ENCODE peak calls at places on chromosome 13, in seven cellular contexts. One of them, this sample, is unnamed.
A peak's percentile ranks its signal among the peaks of the same experiment; 100 is the strongest.

GRCh38 chr13:42355118-42355840 is 83.3 kb downstream of the AKAP11 start:
- DNase-seq in Kasumi-1: no peak
- DNase-seq in stromal cell of bone marrow: no peak
- DNase-seq in IMR-90: no peak
- DNase-seq in omental fat pad: no peak
- DNase-seq in effector memory CD4-positive, alpha-beta T cell: peak; percentile 40
- DNase-seq in upper lobe of left lung: no peak
- DNase-seq in this sample: no peak

GRCh38 chr13:65613004-65613403 is 1617.1 kb downstream of the PCDH9 start:
- DNase-seq in Kasumi-1: no peak
- DNase-seq in stromal cell of bone marrow: no peak
- DNase-seq in IMR-90: no peak
- DNase-seq in omental fat pad: no peak
- DNase-seq in effector memory CD4-positive, alpha-beta T cell: no peak
- DNase-seq in upper lobe of left lung: no peak
- DNase-seq in this sample: no peak

GRCh38 chr13:112775791-112776279 is 86.0 kb downstream of the ATP11A start:
- DNase-seq in Kasumi-1: no peak
- DNase-seq in stromal cell of bone marrow: no peak
- DNase-seq in IMR-90: no peak
- DNase-seq in omental fat pad: no peak
- DNase-seq in effector memory CD4-positive, alpha-beta T cell: no peak
- DNase-seq in upper lobe of left lung: no peak
- DNase-seq in this sample: no peak

GRCh38 chr13:94344126-94344863 is 135.2 kb downstream of the DCT start:
- DNase-seq in Kasumi-1: no peak
- DNase-seq in stromal cell of bone marrow: peak; percentile 21
- DNase-seq in IMR-90: peak; percentile 57
- DNase-seq in omental fat pad: no peak
- DNase-seq in effector memory CD4-positive, alpha-beta T cell: no peak
- DNase-seq in upper lobe of left lung: no peak
- DNase-seq in this sample: peak; percentile 69

GRCh38 chr13:25934127-25934526 is 117.7 kb downstream of the SHISA2 start:
- DNase-seq in Kasumi-1: no peak
- DNase-seq in stromal cell of bone marrow: no peak
- DNase-seq in IMR-90: no peak
- DNase-seq in omental fat pad: no peak
- DNase-seq in effector memory CD4-positive, alpha-beta T cell: no peak
- DNase-seq in upper lobe of left lung: no peak
- DNase-seq in this sample: no peak

GRCh38 chr13:21458457-21458815 is 667 bp downstream of the ZDHHC20 start:
- DNase-seq in Kasumi-1: no peak
- DNase-seq in stromal cell of bone marrow: no peak
- DNase-seq in IMR-90: no peak
- DNase-seq in omental fat pad: no peak
- DNase-seq in effector memory CD4-positive, alpha-beta T cell: peak; percentile 24
- DNase-seq in upper lobe of left lung: no peak
- DNase-seq in this sample: peak; percentile 52

GRCh38 chr13:110555601-110556223 is 5.8 kb downstream of the RAB20 start:
- DNase-seq in Kasumi-1: peak; percentile 72
- DNase-seq in stromal cell of bone marrow: no peak
- DNase-seq in IMR-90: no peak
- DNase-seq in omental fat pad: no peak
- DNase-seq in effector memory CD4-positive, alpha-beta T cell: no peak
- DNase-seq in upper lobe of left lung: no peak
- DNase-seq in this sample: no peak

GRCh38 chr13:90760639-90761038 is 586.8 kb upstream of the MIR17HG start:
- DNase-seq in Kasumi-1: no peak
- DNase-seq in stromal cell of bone marrow: no peak
- DNase-seq in IMR-90: no peak
- DNase-seq in omental fat pad: no peak
- DNase-seq in effector memory CD4-positive, alpha-beta T cell: no peak
- DNase-seq in upper lobe of left lung: no peak
- DNase-seq in this sample: no peak

GRCh38 chr13:49540552-49540951 is 44.8 kb downstream of the PHF11 start:
- DNase-seq in Kasumi-1: no peak
- DNase-seq in stromal cell of bone marrow: no peak
- DNase-seq in IMR-90: peak; percentile 62
- DNase-seq in omental fat pad: peak; percentile 32
- DNase-seq in effector memory CD4-positive, alpha-beta T cell: no peak
- DNase-seq in upper lobe of left lung: no peak
- DNase-seq in this sample: peak; percentile 8

GRCh38 chr13:112844411-112844810 is 124.6 kb upstream of the MCF2L start:
- DNase-seq in Kasumi-1: no peak
- DNase-seq in stromal cell of bone marrow: no peak
- DNase-seq in IMR-90: no peak
- DNase-seq in omental fat pad: no peak
- DNase-seq in effector memory CD4-positive, alpha-beta T cell: no peak
- DNase-seq in upper lobe of left lung: no peak
- DNase-seq in this sample: no peak

GRCh38 chr13:95355491-95355890 is 54.2 kb upstream of the ABCC4 start:
- DNase-seq in Kasumi-1: no peak
- DNase-seq in stromal cell of bone marrow: peak; percentile 8
- DNase-seq in IMR-90: peak; percentile 78
- DNase-seq in omental fat pad: no peak
- DNase-seq in effector memory CD4-positive, alpha-beta T cell: no peak
- DNase-seq in upper lobe of left lung: no peak
- DNase-seq in this sample: no peak

GRCh38 chr13:113049521-113049941 is 56.1 kb upstream of the F7 start:
- DNase-seq in Kasumi-1: no peak
- DNase-seq in stromal cell of bone marrow: no peak
- DNase-seq in IMR-90: no peak
- DNase-seq in omental fat pad: no peak
- DNase-seq in effector memory CD4-positive, alpha-beta T cell: no peak
- DNase-seq in upper lobe of left lung: peak; percentile 57
- DNase-seq in this sample: peak; percentile 17

GRCh38 chr13:45367358-45367757 is 26.4 kb upstream of the TPT1 start:
- DNase-seq in Kasumi-1: peak; percentile 37
- DNase-seq in stromal cell of bone marrow: peak; percentile 84
- DNase-seq in IMR-90: peak; percentile 94
- DNase-seq in omental fat pad: peak; percentile 53
- DNase-seq in effector memory CD4-positive, alpha-beta T cell: peak; percentile 91
- DNase-seq in upper lobe of left lung: no peak
- DNase-seq in this sample: peak; percentile 94

GRCh38 chr13:64697226-64697625 is 2532.9 kb downstream of the PCDH9 start:
- DNase-seq in Kasumi-1: no peak
- DNase-seq in stromal cell of bone marrow: no peak
- DNase-seq in IMR-90: no peak
- DNase-seq in omental fat pad: no peak
- DNase-seq in effector memory CD4-positive, alpha-beta T cell: no peak
- DNase-seq in upper lobe of left lung: no peak
- DNase-seq in this sample: no peak

GRCh38 chr13:44692173-44692713 is 116.1 kb upstream of the TSC22D1 start:
- DNase-seq in Kasumi-1: no peak
- DNase-seq in stromal cell of bone marrow: no peak
- DNase-seq in IMR-90: peak; percentile 43
- DNase-seq in omental fat pad: no peak
- DNase-seq in effector memory CD4-positive, alpha-beta T cell: no peak
- DNase-seq in upper lobe of left lung: no peak
- DNase-seq in this sample: no peak

GRCh38 chr13:107968470-107968869 is 246.9 kb downstream of the LIG4 start:
- DNase-seq in Kasumi-1: no peak
- DNase-seq in stromal cell of bone marrow: no peak
- DNase-seq in IMR-90: no peak
- DNase-seq in omental fat pad: no peak
- DNase-seq in effector memory CD4-positive, alpha-beta T cell: no peak
- DNase-seq in upper lobe of left lung: no peak
- DNase-seq in this sample: no peak

GRCh38 chr13:45258339-45258685 is 57.5 kb upstream of the KCTD4 start:
- DNase-seq in Kasumi-1: no peak
- DNase-seq in stromal cell of bone marrow: no peak
- DNase-seq in IMR-90: no peak
- DNase-seq in omental fat pad: no peak
- DNase-seq in effector memory CD4-positive, alpha-beta T cell: no peak
- DNase-seq in upper lobe of left lung: no peak
- DNase-seq in this sample: no peak

GRCh38 chr13:90197722-90198121 is 1149.8 kb upstream of the MIR17HG start:
- DNase-seq in Kasumi-1: no peak
- DNase-seq in stromal cell of bone marrow: no peak
- DNase-seq in IMR-90: no peak
- DNase-seq in omental fat pad: no peak
- DNase-seq in effector memory CD4-positive, alpha-beta T cell: no peak
- DNase-seq in upper lobe of left lung: no peak
- DNase-seq in this sample: peak; percentile 55

GRCh38 chr13:24217601-24218281 is 57.2 kb downstream of the SPATA13 start:
- DNase-seq in Kasumi-1: no peak
- DNase-seq in stromal cell of bone marrow: no peak
- DNase-seq in IMR-90: no peak
- DNase-seq in omental fat pad: no peak
- DNase-seq in effector memory CD4-positive, alpha-beta T cell: no peak
- DNase-seq in upper lobe of left lung: no peak
- DNase-seq in this sample: peak; percentile 28

GRCh38 chr13:57030671-57031070 is 110.0 kb upstream of the PRR20A start:
- DNase-seq in Kasumi-1: no peak
- DNase-seq in stromal cell of bone marrow: no peak
- DNase-seq in IMR-90: no peak
- DNase-seq in omental fat pad: no peak
- DNase-seq in effector memory CD4-positive, alpha-beta T cell: no peak
- DNase-seq in upper lobe of left lung: no peak
- DNase-seq in this sample: no peak

GRCh38 chr13:49814551-49815270 is 22.2 kb upstream of the KPNA3 start:
- DNase-seq in Kasumi-1: no peak
- DNase-seq in stromal cell of bone marrow: no peak
- DNase-seq in IMR-90: peak; percentile 76
- DNase-seq in omental fat pad: no peak
- DNase-seq in effector memory CD4-positive, alpha-beta T cell: no peak
- DNase-seq in upper lobe of left lung: no peak
- DNase-seq in this sample: peak; percentile 13